ENCODE peak calls at places on chromosome X, in four cellular contexts. Z is activated T-cell treated with anti-CD3 and anti-CD28 coated beads, Interleukin-2, amount 50 U/mL, for 1 hour; P is NCI-H1092; X is activated CD4-positive, alpha-beta T cell treated with anti-CD3 and anti-CD28 coated beads, Interleukin-2, amount 50 U/mL, for 1 hour. J is an unnamed sample.

GRCh38 chrX:2464677-2465166 is 36.1 kb downstream of the DHRSX start:
- DNase-seq in X (no peak), P (no peak), Z (no peak), J (no peak)

GRCh38 chrX:70262952-70263567 is 3.1 kb upstream of the P2RY4 start:
- DNase-seq in Z (no peak), P (peak; percentile 16), X (peak; percentile 5), J (peak; percentile 59)

GRCh38 chrX:20361890-20362262 is 95.2 kb upstream of the RPS6KA3 start:
- DNase-seq in X (no peak), P (peak; percentile 10), Z (no peak), J (peak; percentile 17)

GRCh38 chrX:129613596-129613995 is 41.2 kb downstream of the APLN start:
- DNase-seq in X (no peak), P (no peak), Z (no peak), J (no peak)

GRCh38 chrX:21840199-21840557 is 761 bp downstream of the MBTPS2 start:
- DNase-seq in P (no peak), Z (no peak), X (no peak), J (no peak)

GRCh38 chrX:15702488-15703371 is 35.3 kb upstream of the CA5B start:
- DNase-seq in P (no peak), Z (no peak), X (no peak), J (no peak)

GRCh38 chrX:13279279-13280009 is 40.4 kb downstream of the ATXN3L start:
- DNase-seq in X (no peak), P (no peak), Z (no peak), J (no peak)

GRCh38 chrX:7109838-7110793 is 37.4 kb upstream of the STS start:
- DNase-seq in X (no peak), P (no peak), Z (no peak), J (no peak)

GRCh38 chrX:45851434-45851991 is 650.8 kb upstream of the DIPK2B start:
- DNase-seq in Z (peak; percentile 58), X (peak; percentile 32), P (peak; percentile 30), J (no peak)

GRCh38 chrX:39941332-39941920 is 156.3 kb downstream of the BCOR start:
- DNase-seq in Z (no peak), P (no peak), X (no peak), J (no peak)

GRCh38 chrX:23327104-23327503 is 7.5 kb upstream of the PTCHD1 start:
- DNase-seq in P (no peak), X (no peak), Z (no peak), J (no peak)

GRCh38 chrX:135977611-135978010 is 3.8 kb upstream of the MMGT1 start:
- DNase-seq in X (no peak), Z (no peak), P (no peak), J (no peak)

GRCh38 chrX:136260801-136261200 is 9.6 kb upstream of the MAP7D3 start:
- DNase-seq in P (no peak), X (no peak), Z (no peak), J (no peak)

GRCh38 chrX:34880656-34881055 is 61.9 kb upstream of the FAM47B start:
- DNase-seq in P (no peak), Z (no peak), X (no peak), J (no peak)

GRCh38 chrX:125289209-125289608 is 30.5 kb upstream of the TEX13C start:
- DNase-seq in X (no peak), Z (no peak), P (no peak), J (no peak)

GRCh38 chrX:17706676-17707075 is 30.6 kb upstream of the SCML1 start:
- DNase-seq in Z (no peak), X (no peak), P (no peak), J (no peak)

GRCh38 chrX:48945517-48946348 is 11.7 kb downstream of the OTUD5 start:
- DNase-seq in X (peak; percentile 46), P (peak; percentile 0), Z (peak; percentile 62), J (no peak)

GRCh38 chrX:40097492-40098263 is at the start of gene BCOR:
- DNase-seq in P (peak; percentile 72), X (peak; percentile 73), Z (peak; percentile 77), J (peak; percentile 39)

GRCh38 chrX:50813843-50814661 is at the start of gene SHROOM4:
- DNase-seq in Z (no peak), X (no peak), P (no peak), J (no peak)

GRCh38 chrX:149877636-149878035 is 3.3 kb upstream of the MAGEA8 start:
- DNase-seq in Z (no peak), P (no peak), X (no peak), J (no peak)

GRCh38 chrX:771536-771935 is 140.9 kb downstream of the SHOX start:
- DNase-seq in X (no peak), Z (no peak), P (no peak), J (no peak)

GRCh38 chrX:151004085-151004484 is 20.9 kb downstream of the HMGB3 start:
- DNase-seq in X (no peak), Z (no peak), P (no peak), J (no peak)

GRCh38 chrX:117752745-117753144 is 363.9 kb downstream of the KLHL13 start:
- DNase-seq in Z (no peak), X (no peak), P (no peak), J (no peak)

GRCh38 chrX:9805956-9806355 is 19.7 kb downstream of the SHROOM2 start:
- DNase-seq in Z (no peak), X (no peak), P (no peak), J (no peak)